ENCODE peak calls at places on chromosomes 7 and 10, in seven cellular contexts. U is transverse colon, E is esophagus muscularis mucosa, A is ovary, D is SK-N-SH, Y is H1, B is tibial nerve. P is an unnamed sample. For H3K36me3, the result is how much of the 10 kb centered on the place peaks cover.

GRCh38 chr10:3499120-3499519 is 285.9 kb downstream of the KLF6 start:
- DNase-seq in E (no peak), D (no peak), A (no peak), B (no peak), Y (no peak), U (no peak), P (no peak)

GRCh38 chr10:131805696-131806095 is 95.1 kb upstream of the PPP2R2D start:
- DNase-seq in D (no peak), B (no peak), U (no peak), A (no peak), E (no peak), Y (no peak), P (no peak)

GRCh38 chr10:15084502-15084922 is 4.1 kb downstream of the ACBD7 start:
- DNase-seq in A (peak), D (no peak), B (peak), U (peak), Y (no peak), E (no peak), P (no peak)

GRCh38 chr10:45354261-45354660 is 19.8 kb upstream of the ALOX5 start:
- DNase-seq in D (no peak), A (no peak), U (peak), B (peak), Y (no peak), E (no peak), P (no peak)

GRCh38 chr10:32990811-32991210 is 32.8 kb upstream of the ITGB1 start:
- DNase-seq in B (no peak), A (no peak), E (no peak), U (no peak), Y (no peak), D (no peak), P (no peak)

GRCh38 chr10:26274391-26274790 is 57.8 kb downstream of the GAD2 start:
- DNase-seq in E (no peak), D (no peak), A (no peak), Y (no peak), U (no peak), B (no peak), P (no peak)

GRCh38 chr7:121504478-121504877 is 108.4 kb upstream of the FAM3C start:
- DNase-seq in U (no peak), B (no peak), E (no peak), A (no peak), Y (no peak), D (no peak), P (no peak)

GRCh38 chr7:45647426-45647825 is 73.3 kb downstream of the ADCY1 start:
- DNase-seq in D (no peak), U (no peak), A (no peak), E (no peak), B (no peak), Y (no peak), P (no peak)

GRCh38 chr10:31947144-31947926 is 18.7 kb upstream of the ARHGAP12 start:
- DNase-seq in D (peak), Y (no peak), U (no peak), A (no peak), B (peak), E (no peak), P (no peak)

GRCh38 chr7:147245274-147245673 is 1128.7 kb downstream of the CNTNAP2 start:
- DNase-seq in Y (peak), E (no peak), B (peak), D (peak), U (peak), A (no peak), P (no peak)

GRCh38 chr10:78578929-78579328 is 489.8 kb upstream of the ZMIZ1 start:
- DNase-seq in D (no peak), U (no peak), B (no peak), Y (no peak), A (no peak), E (no peak), P (no peak)

GRCh38 chr7:151188252-151188542 is 1.1 kb upstream of the ASB10 start:
- DNase-seq in B (no peak), D (no peak), Y (no peak), A (no peak), E (no peak), U (no peak), P (no peak)

GRCh38 chr7:74464931-74465906 is 11.5 kb downstream of the GTF2IRD1 start:
- DNase-seq in A (no peak), D (no peak), Y (no peak), E (no peak), B (no peak), U (peak), P (peak)

GRCh38 chr10:4533626-4534025 is 292.4 kb upstream of the AKR1E2 start:
- DNase-seq in B (no peak), E (no peak), Y (no peak), D (no peak), U (no peak), A (no peak), P (no peak)

GRCh38 chr10:72800000-72800740 is 93.4 kb upstream of the OIT3 start:
- DNase-seq in Y (no peak), A (no peak), B (no peak), D (peak), E (no peak), U (no peak), P (no peak)

GRCh38 chr7:64878684-64879083 is 24.4 kb upstream of the ZNF273 start:
- DNase-seq in B (peak), D (peak), U (no peak), Y (no peak), E (peak), A (no peak), P (no peak)

GRCh38 chr7:79713281-79713680 is 259.8 kb upstream of the MAGI2 start:
- DNase-seq in E (no peak), U (no peak), A (no peak), D (no peak), B (no peak), Y (no peak), P (no peak)
- TF ChIP-seq CTCF in E (no peak), U (no peak), A (no peak), D (no peak), B (no peak), Y (no peak), P (no peak)

GRCh38 chr10:110918269-110918632 is 729 bp downstream of the BBIP1 start:
- DNase-seq in D (no peak), Y (peak), B (peak), U (peak), E (peak), A (no peak), P (no peak)

GRCh38 chr10:110916554-110917346 is 2.2 kb downstream of the BBIP1 start:
- DNase-seq in U (no peak), Y (no peak), B (no peak), E (no peak), A (no peak), D (no peak), P (no peak)

GRCh38 chr10:110919971-110920881 is 822 bp downstream of the SHOC2 start:
- DNase-seq in D (peak), Y (peak), B (peak), E (no peak), A (peak), U (peak), P (no peak)

GRCh38 chr10:110919349-110919931 is at the start of gene SHOC2:
- DNase-seq in B (no peak), E (no peak), U (peak), A (peak), D (peak), Y (peak), P (peak)

GRCh38 chr10:110918633-110919348 is at the start of gene BBIP1:
- DNase-seq in Y (peak), A (peak), B (peak), E (peak), D (peak), U (no peak), P (peak)
- TF ChIP-seq EP300 in Y (no peak), A (peak), B (peak), E (peak), D (peak), U (peak), P (no peak)

GRCh38 chr7:55325371-55325792 is 39.8 kb upstream of the LANCL2 start:
- DNase-seq in D (no peak), A (peak), U (no peak), Y (no peak), B (peak), E (peak), P (no peak)
- H3K36me3 ChIP-seq in D (under half), A (under half), U (under half), Y (under half), B (under half), E (under half), P (under half)

GRCh38 chr7:101378808-101379207 is 16.1 kb downstream of the COL26A1 start:
- DNase-seq in E (no peak), D (peak), U (no peak), B (no peak), Y (peak), A (no peak), P (no peak)
- TF ChIP-seq CTCF in E (no peak), D (no peak), U (no peak), B (no peak), Y (no peak), A (no peak), P (no peak)

GRCh38 chr10:99623919-99624318 is 3.7 kb upstream of the SLC25A28 start:
- DNase-seq in B (no peak), A (no peak), Y (no peak), U (no peak), D (no peak), E (no peak), P (no peak)

GRCh38 chr10:99619090-99619800 is 994 bp downstream of the SLC25A28 start:
- DNase-seq in A (no peak), Y (no peak), E (no peak), D (no peak), U (no peak), B (no peak), P (no peak)

GRCh38 chr10:99619851-99620712 is at the start of gene SLC25A28:
- DNase-seq in E (peak), D (peak), Y (peak), A (peak), U (peak), B (peak), P (peak)

GRCh38 chr10:99621454-99622246 is 1.4 kb upstream of the SLC25A28 start:
- DNase-seq in Y (no peak), D (peak), B (no peak), A (peak), E (no peak), U (no peak), P (peak)

GRCh38 chr10:99620713-99621453 is 644 bp upstream of the SLC25A28 start:
- DNase-seq in B (peak), A (peak), D (peak), U (peak), Y (peak), E (peak), P (peak)
- TF ChIP-seq EP300 in B (peak), A (peak), D (no peak), U (peak), Y (no peak), E (peak), P (no peak)